ENCODE peak calls at places on chromosome 16, in six cellular contexts. H is astrocyte, B is tibial artery, F is H9, P is thyroid gland, E is transverse colon. N is an unnamed sample.
A peak's percentile ranks its signal among the peaks of the same experiment; 100 is the strongest.

GRCh38 chr16:61936522-61936921 is 99.7 kb downstream of the CDH8 start:
- DNase-seq in B (no peak), F (no peak), P (no peak), E (no peak), H (no peak), N (no peak)

GRCh38 chr16:86508028-86508946 is 2.0 kb upstream of the FOXF1 start:
- DNase-seq in B (no peak), E (no peak), F (peak; percentile 66), H (no peak), P (no peak), N (peak; percentile 49)

GRCh38 chr16:73052441-73053030 is 4.6 kb upstream of the ZFHX3 start:
- DNase-seq in F (no peak), B (no peak), H (no peak), P (no peak), E (no peak), N (no peak)

GRCh38 chr16:1614226-1615102 is 2.3 kb downstream of the CRAMP1 start:
- DNase-seq in H (no peak), P (peak; percentile 21), B (no peak), F (no peak), E (peak; percentile 17), N (peak; percentile 81)

GRCh38 chr16:35559911-35560636 is 2100.7 kb downstream of the TP53TG3F start:
- DNase-seq in H (no peak), B (no peak), E (no peak), P (no peak), F (no peak), N (no peak)

GRCh38 chr16:77868052-77868451 is 79.7 kb downstream of the VAT1L start:
- DNase-seq in E (no peak), F (no peak), B (no peak), H (no peak), P (no peak), N (no peak)

GRCh38 chr16:70252355-70252988 is 732 bp upstream of the EXOSC6 start:
- DNase-seq in E (no peak), B (no peak), P (no peak), F (peak; percentile 81), H (no peak), N (peak; percentile 33)

GRCh38 chr16:54816471-54816870 is 114.2 kb upstream of the IRX5 start:
- DNase-seq in E (no peak), P (no peak), B (no peak), H (no peak), F (no peak), N (no peak)

GRCh38 chr16:75632857-75633256 is 9.8 kb upstream of the ADAT1 start:
- DNase-seq in P (no peak), F (no peak), B (no peak), H (no peak), E (no peak), N (no peak)

GRCh38 chr16:72295914-72296313 is 124.0 kb upstream of the PMFBP1 start:
- DNase-seq in F (no peak), E (no peak), H (no peak), B (no peak), P (no peak), N (no peak)

GRCh38 chr16:65418435-65418834 is 296.6 kb upstream of the CDH11 start:
- DNase-seq in P (no peak), H (peak; percentile 20), F (no peak), E (no peak), B (no peak), N (no peak)

GRCh38 chr16:74700206-74701040 is at the start of gene MLKL:
- DNase-seq in F (peak; percentile 54), E (peak; percentile 70), P (peak; percentile 61), B (peak; percentile 67), H (peak; percentile 38), N (peak; percentile 62)

GRCh38 chr16:75476817-75477216 is 12.3 kb upstream of the TMEM170A start:
- DNase-seq in B (no peak), E (no peak), F (no peak), H (no peak), P (no peak), N (no peak)

GRCh38 chr16:66306366-66307150 is 59.9 kb upstream of the CDH5 start:
- DNase-seq in F (no peak), E (no peak), H (no peak), P (no peak), B (no peak), N (no peak)

GRCh38 chr16:84569382-84569987 is 48.4 kb downstream of the COTL1 start:
- DNase-seq in H (no peak), B (peak; percentile 42), P (no peak), F (no peak), E (peak; percentile 62), N (no peak)

GRCh38 chr16:82881517-82881916 is 254.7 kb downstream of the CDH13 start:
- DNase-seq in F (no peak), H (no peak), P (no peak), B (no peak), E (no peak), N (no peak)

GRCh38 chr16:47037396-47037745 is 63.9 kb upstream of the DNAJA2 start:
- DNase-seq in E (peak; percentile 38), P (peak; percentile 25), H (no peak), B (no peak), F (peak; percentile 42), N (no peak)

GRCh38 chr16:69930117-69930776 is 20.9 kb upstream of the CLEC18A start:
- DNase-seq in H (no peak), F (peak; percentile 79), B (peak; percentile 58), E (peak; percentile 43), P (peak; percentile 62), N (peak; percentile 87)

GRCh38 chr16:371729-372521 is 1.6 kb upstream of the MRPL28 start:
- DNase-seq in E (no peak), B (no peak), F (no peak), H (no peak), P (no peak), N (no peak)

DNA sequence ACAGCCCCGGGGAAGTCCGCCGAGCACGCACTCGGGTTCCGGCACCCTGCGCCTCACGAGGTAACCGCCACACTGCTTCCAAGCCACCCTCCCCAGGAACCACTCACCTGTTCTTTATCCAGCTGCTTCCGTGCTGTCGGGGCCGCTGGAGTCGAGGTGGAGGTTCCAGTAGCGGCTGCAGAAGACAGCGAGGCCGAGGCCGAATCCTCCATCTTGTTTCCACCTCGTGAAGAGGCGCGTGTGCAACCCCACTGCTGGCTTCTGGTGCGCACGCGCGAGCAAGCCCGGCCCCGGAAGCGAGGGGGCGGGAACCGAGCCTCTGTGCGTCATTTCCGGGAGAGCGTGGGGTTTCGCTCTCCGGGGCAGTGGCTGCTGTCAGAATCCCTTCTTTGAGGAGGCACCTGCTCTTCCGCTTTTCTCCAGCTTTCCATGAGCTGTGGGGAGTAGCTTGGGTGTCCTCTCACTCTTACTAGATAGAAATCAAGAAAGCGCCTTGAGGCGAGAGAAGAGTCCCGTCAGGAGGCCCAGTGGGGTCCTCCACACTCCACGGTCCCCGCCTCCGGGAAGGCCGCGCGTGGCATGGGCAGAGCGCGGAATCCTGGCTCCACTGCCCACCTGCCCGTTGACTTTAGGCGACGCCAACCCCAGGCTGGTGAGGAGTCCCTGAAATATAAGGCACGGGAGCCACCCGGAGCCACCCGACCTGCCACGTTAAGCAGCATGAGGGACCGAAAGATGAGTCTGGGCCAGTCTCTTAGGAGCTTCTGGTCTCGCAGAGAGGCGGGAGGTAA is at the start of gene RSL1D1:
- DNase-seq in F (peak; percentile 93), B (peak; percentile 87), H (peak; percentile 77), E (peak; percentile 94), P (peak; percentile 88), N (peak; percentile 97)
- H3K4me1 ChIP-seq in F (no peaks in the 10 kb centered on the region), B (peaks cover 51% of the 10 kb centered on the region), H (peaks cover 14% of the 10 kb centered on the region), E (peaks cover 45% of the 10 kb centered on the region), P (peaks cover 18% of the 10 kb centered on the region), N (peaks cover 36% of the 10 kb centered on the region)

DNA sequence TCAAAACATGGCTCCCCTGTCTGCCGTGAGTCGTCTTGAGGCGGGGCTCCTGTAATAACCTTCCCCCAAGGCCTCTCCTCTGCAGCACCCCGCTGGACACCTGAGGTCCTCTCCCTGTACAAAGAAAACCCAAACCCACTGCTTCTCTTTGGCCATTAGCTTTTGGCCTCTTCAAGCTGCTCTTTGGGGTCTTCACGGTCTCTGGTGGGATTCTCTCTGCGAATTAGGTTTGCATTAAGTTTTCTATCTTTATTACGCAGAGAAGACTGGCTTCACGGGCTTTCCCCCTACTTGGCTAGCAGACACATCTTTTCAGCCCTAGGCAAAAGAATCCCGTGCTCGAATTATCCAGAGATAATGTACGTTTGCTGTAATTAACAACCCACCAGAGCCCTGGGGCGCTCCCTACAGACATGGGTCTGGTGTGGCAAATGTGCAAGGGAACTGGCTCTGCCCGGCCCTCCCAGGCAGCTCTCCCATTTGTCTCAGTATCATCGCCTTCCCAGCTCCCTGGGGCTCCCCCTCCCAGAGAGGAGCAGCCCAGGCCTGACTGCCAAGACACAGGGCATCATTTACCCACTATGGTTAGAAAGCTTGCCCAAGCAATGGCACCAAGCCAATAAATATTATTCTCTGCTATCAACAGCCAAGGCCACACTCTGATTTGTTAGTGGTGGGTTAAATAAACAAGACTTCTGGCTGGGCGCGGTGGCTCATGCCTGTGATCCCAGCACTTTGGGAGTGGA is 24.7 kb upstream of the KLHDC4 start:
- DNase-seq in H (no peak), P (peak; percentile 49), B (peak; percentile 28), E (peak; percentile 23), F (no peak), N (peak; percentile 37)
- H3K4me1 ChIP-seq in H (peaks cover 7% of the 10 kb centered on the region), P (peaks cover 9% of the 10 kb centered on the region), B (peaks cover 19% of the 10 kb centered on the region), E (no peaks in the 10 kb centered on the region), F (no peaks in the 10 kb centered on the region), N (peaks cover 7% of the 10 kb centered on the region)

DNA sequence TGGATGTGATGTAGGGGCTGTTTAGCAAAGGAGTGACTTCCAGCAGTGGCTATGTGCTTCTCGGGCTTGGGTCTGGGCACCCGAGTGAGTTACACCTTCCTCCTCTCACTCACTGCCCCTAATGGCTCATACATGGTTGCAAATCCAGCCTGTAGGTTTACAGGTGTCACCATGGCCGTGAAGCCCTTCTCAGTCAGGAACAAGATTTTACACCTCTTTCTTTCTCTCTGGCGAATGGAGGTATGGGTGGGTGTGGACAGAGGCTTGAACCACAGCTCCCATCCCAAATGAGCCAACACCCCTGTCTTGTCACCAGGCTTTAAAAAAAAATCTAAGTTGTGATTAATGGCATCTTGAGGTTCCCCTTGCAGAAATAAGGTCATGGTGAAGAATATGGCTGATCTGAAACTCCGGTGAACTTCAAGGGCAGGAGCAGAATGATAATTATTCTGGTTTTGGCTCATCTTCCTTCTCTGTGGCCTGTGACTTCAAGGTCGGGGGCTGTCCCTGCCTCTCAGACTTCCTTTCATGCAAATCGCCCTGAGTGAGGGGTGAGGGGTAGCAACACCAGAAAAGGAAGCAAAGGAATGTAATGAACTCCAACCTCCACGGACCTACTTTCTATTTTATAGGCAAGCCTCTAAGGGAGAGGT is 331.2 kb downstream of the MAF start:
- DNase-seq in E (no peak), H (no peak), B (no peak), F (no peak), P (no peak), N (no peak)
- H3K4me1 ChIP-seq in E (peaks cover 5% of the 10 kb centered on the region), H (no peaks in the 10 kb centered on the region), B (no peaks in the 10 kb centered on the region), F (peaks cover 5% of the 10 kb centered on the region), P (no peaks in the 10 kb centered on the region), N (no peaks in the 10 kb centered on the region)

GRCh38 chr16:4094138-4094773 is 22.0 kb downstream of the ADCY9 start:
- DNase-seq in B (peak; percentile 9), F (no peak), E (no peak), H (no peak), P (no peak), N (no peak)
- H3K4me1 ChIP-seq in B (peaks cover 83% of the 10 kb centered on the region), F (no peaks in the 10 kb centered on the region), E (peaks cover 78% of the 10 kb centered on the region), H (no peaks in the 10 kb centered on the region), P (peaks cover 74% of the 10 kb centered on the region), N (peaks cover 31% of the 10 kb centered on the region)

N was measured in adipocyte.